ENCODE peak calls at places on chromosomes 4 and X, in six cellular contexts. A, J, X, P, R and H are unnamed samples.

GRCh38 chrX:103211012-103211715 is 3.7 kb upstream of the BEX4 start:
- DNase-seq in J (peak; percentile 22), R (no peak), P (peak; percentile 25), A (peak; percentile 34), X (peak; percentile 54), H (no peak)

GRCh38 chr4:120977435-120977997 is 55.0 kb upstream of the PRDM5 start:
- DNase-seq in R (no peak), X (peak; percentile 59), A (peak; percentile 53), J (peak; percentile 14), P (peak; percentile 10), H (no peak)

GRCh38 chrX:7077910-7078245 is 69.6 kb upstream of the STS start:
- DNase-seq in R (no peak), X (no peak), J (no peak), A (no peak), P (no peak), H (no peak)

GRCh38 chrX:53115550-53115874 is 21.6 kb downstream of the KANTR start:
- DNase-seq in R (no peak), A (no peak), J (no peak), P (no peak), X (no peak), H (no peak)

GRCh38 chrX:11435568-11435967 is 142.4 kb downstream of the AMELX start:
- DNase-seq in J (no peak), A (no peak), P (no peak), X (peak; percentile 16), R (no peak), H (no peak)

GRCh38 chrX:38175140-38175539 is 45.5 kb downstream of the SRPX start:
- DNase-seq in J (peak; percentile 39), R (peak; percentile 45), P (peak; percentile 27), A (peak; percentile 64), X (peak; percentile 7), H (peak; percentile 34)

GRCh38 chrX:129759576-129760061 is 20.1 kb upstream of the SASH3 start:
- DNase-seq in J (no peak), P (no peak), A (peak; percentile 9), R (no peak), X (peak; percentile 18), H (no peak)

GRCh38 chr4:26021417-26022345 is 107.7 kb downstream of the SMIM20 start:
- DNase-seq in A (no peak), J (no peak), R (no peak), P (no peak), X (no peak), H (no peak)

GRCh38 chr4:71355045-71355444 is 16.2 kb downstream of the SLC4A4 start:
- DNase-seq in X (no peak), P (no peak), J (no peak), A (no peak), R (no peak), H (no peak)

GRCh38 chrX:109839694-109840358 is 106.8 kb upstream of the ACSL4 start:
- DNase-seq in X (no peak), J (peak; percentile 31), A (peak; percentile 16), R (peak; percentile 44), P (no peak), H (peak; percentile 54)

GRCh38 chr4:107278791-107279481 is 242.8 kb upstream of the DKK2 start:
- DNase-seq in R (no peak), J (no peak), X (no peak), A (no peak), P (peak; percentile 1), H (no peak)

GRCh38 chrX:150337026-150337425 is 26.1 kb upstream of the MAMLD1 start:
- DNase-seq in A (no peak), J (no peak), X (no peak), P (no peak), R (no peak), H (no peak)

GRCh38 chr4:77959566-77960338 is 97.1 kb downstream of the MRPL1 start:
- DNase-seq in J (no peak), P (peak; percentile 63), R (no peak), X (peak; percentile 55), A (peak; percentile 65), H (peak; percentile 48)

GRCh38 chrX:10722804-10723364 is 102.5 kb upstream of the MID1 start:
- DNase-seq in P (no peak), R (peak; percentile 76), A (peak; percentile 47), J (peak; percentile 67), X (peak; percentile 54), H (peak; percentile 49)

GRCh38 chr4:48024522-48024921 is 8.0 kb downstream of the NIPAL1 start:
- DNase-seq in A (no peak), X (no peak), R (no peak), P (no peak), J (no peak), H (no peak)

GRCh38 chr4:86967061-86967460 is 32.2 kb downstream of the AFF1 start:
- DNase-seq in J (no peak), X (no peak), A (no peak), R (no peak), P (no peak), H (no peak)

GRCh38 chr4:13529130-13529919 is 15.0 kb downstream of the NKX3-2 start:
- DNase-seq in J (no peak), R (peak; percentile 53), A (no peak), X (no peak), P (no peak), H (peak; percentile 6)
- TF ChIP-seq JUN in J (no peak), R (no peak), A (no peak), X (no peak), P (no peak), H (no peak)

GRCh38 chr4:73901031-73901430 is 31.8 kb downstream of the CXCL1 start:
- DNase-seq in X (no peak), J (no peak), R (no peak), A (no peak), P (no peak), H (no peak)
- TF ChIP-seq JUN in X (no peak), J (no peak), R (no peak), A (no peak), P (no peak), H (no peak)

DNA sequence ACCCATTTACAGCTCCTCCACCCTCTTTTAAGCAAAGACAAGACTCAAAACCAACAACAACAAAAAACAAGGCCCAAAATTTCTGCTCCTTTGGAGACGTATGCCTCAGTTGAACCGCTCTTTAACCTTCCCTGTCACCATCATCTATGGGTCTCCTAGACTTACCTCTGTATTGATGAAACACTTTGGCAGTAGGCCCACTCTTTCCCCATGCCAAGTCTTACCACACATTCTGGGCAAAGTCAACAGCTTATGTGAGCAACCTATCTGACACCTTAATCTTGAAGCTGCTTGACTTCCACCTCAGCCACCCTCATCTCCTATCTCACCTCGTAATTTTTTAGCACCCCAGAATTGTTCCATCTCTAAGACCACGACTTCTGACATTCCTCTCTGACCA is 99.7 kb upstream of the CXorf66 start:
- DNase-seq in R (no peak), A (no peak), X (no peak), J (no peak), P (no peak), H (no peak)
- TF ChIP-seq JUN in R (no peak), A (no peak), X (no peak), J (no peak), P (no peak), H (no peak)

GRCh38 chr4:164700471-164700870 is 53.5 kb upstream of the SMIM31 start:
- DNase-seq in X (no peak), A (peak; percentile 41), J (peak; percentile 66), P (peak; percentile 28), R (peak; percentile 81), H (peak; percentile 44)
- TF ChIP-seq JUN in X (no peak), A (no peak), J (no peak), P (no peak), R (no peak), H (no peak)

DNA sequence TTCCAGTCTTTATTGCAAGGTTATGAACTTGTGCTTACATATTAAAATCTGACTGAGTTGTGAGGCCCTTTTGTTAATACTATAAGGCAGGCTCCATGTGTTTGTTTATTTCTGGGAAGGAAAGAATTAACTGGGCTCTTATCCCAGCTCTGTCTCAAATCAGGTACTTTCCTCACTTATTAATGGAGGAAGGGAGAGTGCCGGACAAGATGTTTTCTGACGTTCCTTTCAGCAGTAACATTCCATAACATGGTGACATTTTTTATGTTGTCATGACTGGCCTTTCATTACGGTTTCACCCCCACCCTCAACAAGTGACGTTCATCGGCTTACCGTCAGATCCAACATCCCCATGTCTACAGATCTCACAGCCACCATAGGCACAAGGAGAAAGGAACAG is 96.1 kb downstream of the RASL11B start:
- DNase-seq in J (no peak), X (no peak), P (no peak), A (no peak), R (no peak), H (no peak)
- TF ChIP-seq JUN in J (no peak), X (no peak), P (no peak), A (no peak), R (no peak), H (no peak)

GRCh38 chrX:119223784-119224183 is 12.3 kb upstream of the PGRMC1 start:
- DNase-seq in J (no peak), R (no peak), P (no peak), X (no peak), A (no peak), H (no peak)

GRCh38 chrX:119226431-119226830 is 9.7 kb upstream of the PGRMC1 start:
- DNase-seq in A (no peak), R (no peak), P (no peak), X (peak; percentile 6), J (no peak), H (no peak)

GRCh38 chrX:119230850-119231249 is 5.2 kb upstream of the PGRMC1 start:
- DNase-seq in P (no peak), J (no peak), R (no peak), X (no peak), A (no peak), H (no peak)

GRCh38 chrX:119222932-119223331 is 13.2 kb upstream of the PGRMC1 start:
- DNase-seq in X (no peak), P (no peak), R (no peak), A (no peak), J (no peak), H (no peak)

DNA sequence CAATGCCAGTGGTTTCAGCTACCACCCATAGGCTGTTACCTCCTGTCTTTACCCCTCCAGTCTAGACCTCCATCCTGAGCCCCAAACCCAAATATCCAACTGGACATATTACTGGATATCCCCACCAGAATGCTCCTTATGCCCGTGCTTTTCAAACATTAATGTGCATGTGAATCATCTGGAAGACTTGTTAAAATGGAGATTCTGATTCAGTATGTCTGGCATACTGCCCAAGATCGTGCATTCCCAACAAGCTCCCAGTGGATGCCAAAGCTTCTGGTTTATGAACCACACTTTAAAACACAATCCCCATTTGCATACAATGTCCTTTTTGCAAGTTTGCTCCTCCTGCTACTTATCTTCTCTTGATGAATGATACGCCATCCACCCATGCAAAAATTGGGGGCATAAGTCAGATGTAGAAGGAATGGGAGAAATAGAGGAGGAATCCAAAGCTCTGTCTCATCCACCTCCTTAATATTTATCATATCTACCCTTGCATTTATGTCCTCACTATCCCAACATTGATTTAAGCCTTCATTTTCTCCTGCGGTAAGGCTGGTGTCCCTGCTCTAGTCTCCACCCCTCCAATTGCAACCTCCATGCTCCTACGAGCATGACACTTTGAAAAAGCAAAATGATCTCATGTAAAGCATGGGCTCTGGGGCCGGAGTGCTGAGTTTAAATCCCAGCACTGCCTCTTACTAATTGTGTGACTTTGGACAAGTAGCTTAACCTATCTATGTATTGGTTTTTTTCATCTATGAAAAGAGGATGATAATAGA is 7.4 kb upstream of the PGRMC1 start:
- DNase-seq in R (no peak), A (peak; percentile 56), P (no peak), J (no peak), X (peak; percentile 40), H (no peak)
- TF ChIP-seq JUN in R (no peak), A (no peak), P (no peak), J (no peak), X (no peak), H (no peak)

GRCh38 chr4:94550352-94550751 is 98.6 kb downstream of the PDLIM5 start:
- DNase-seq in X (no peak), P (no peak), J (no peak), R (no peak), A (no peak), H (peak; percentile 39)
- TF ChIP-seq JUN in X (no peak), P (no peak), J (no peak), R (no peak), A (no peak), H (no peak)